ENCODE peak calls at places on chromosome 11, in six cellular contexts. One of them, this sample, is unnamed.
A peak's percentile ranks its signal among the peaks of the same experiment; 100 is the strongest.

GRCh38 chr11:69207165-69207889 is 51.6 kb downstream of the SMIM38 start:
- DNase-seq in A549: no peak
- DNase-seq in fibroblast of pulmonary artery: no peak
- DNase-seq in sigmoid colon: no peak
- DNase-seq in upper lobe of left lung: no peak
- DNase-seq in heart right ventricle: no peak
- DNase-seq in this sample: no peak

GRCh38 chr11:130037881-130038601 is 31.7 kb upstream of the APLP2 start:
- DNase-seq in A549: no peak
- DNase-seq in fibroblast of pulmonary artery: peak; percentile 59
- DNase-seq in sigmoid colon: no peak
- DNase-seq in upper lobe of left lung: no peak
- DNase-seq in heart right ventricle: no peak
- DNase-seq in this sample: peak; percentile 61

GRCh38 chr11:93059074-93059957 is 89.9 kb downstream of the MTNR1B start:
- DNase-seq in A549: no peak
- DNase-seq in fibroblast of pulmonary artery: peak; percentile 62
- DNase-seq in sigmoid colon: no peak
- DNase-seq in upper lobe of left lung: no peak
- DNase-seq in heart right ventricle: no peak
- DNase-seq in this sample: peak; percentile 25

GRCh38 chr11:93784935-93785360 is 866 bp downstream of the MED17 start:
- DNase-seq in A549: no peak
- DNase-seq in fibroblast of pulmonary artery: peak; percentile 4
- DNase-seq in sigmoid colon: no peak
- DNase-seq in upper lobe of left lung: no peak
- DNase-seq in heart right ventricle: no peak
- DNase-seq in this sample: no peak

GRCh38 chr11:101797335-101797734 is 117.5 kb upstream of the CEP126 start:
- DNase-seq in A549: peak; percentile 1
- DNase-seq in fibroblast of pulmonary artery: peak; percentile 22
- DNase-seq in sigmoid colon: no peak
- DNase-seq in upper lobe of left lung: no peak
- DNase-seq in heart right ventricle: no peak
- DNase-seq in this sample: no peak

GRCh38 chr11:75815345-75815983 is 454 bp downstream of the UVRAG start:
- DNase-seq in A549: peak; percentile 27
- DNase-seq in fibroblast of pulmonary artery: peak; percentile 42
- DNase-seq in sigmoid colon: peak; percentile 83
- DNase-seq in upper lobe of left lung: no peak
- DNase-seq in heart right ventricle: peak; percentile 37
- DNase-seq in this sample: no peak

GRCh38 chr11:78166832-78167469 is 21.5 kb downstream of the KCTD21 start:
- DNase-seq in A549: no peak
- DNase-seq in fibroblast of pulmonary artery: no peak
- DNase-seq in sigmoid colon: no peak
- DNase-seq in upper lobe of left lung: no peak
- DNase-seq in heart right ventricle: no peak
- DNase-seq in this sample: no peak

GRCh38 chr11:108672113-108672512 is 7.2 kb downstream of the DDX10 start:
- DNase-seq in A549: no peak
- DNase-seq in fibroblast of pulmonary artery: peak; percentile 71
- DNase-seq in sigmoid colon: no peak
- DNase-seq in upper lobe of left lung: no peak
- DNase-seq in heart right ventricle: no peak
- DNase-seq in this sample: no peak

GRCh38 chr11:111966678-111967077 is 29.5 kb downstream of the DIXDC1 start:
- DNase-seq in A549: no peak
- DNase-seq in fibroblast of pulmonary artery: no peak
- DNase-seq in sigmoid colon: no peak
- DNase-seq in upper lobe of left lung: no peak
- DNase-seq in heart right ventricle: no peak
- DNase-seq in this sample: no peak

DNA sequence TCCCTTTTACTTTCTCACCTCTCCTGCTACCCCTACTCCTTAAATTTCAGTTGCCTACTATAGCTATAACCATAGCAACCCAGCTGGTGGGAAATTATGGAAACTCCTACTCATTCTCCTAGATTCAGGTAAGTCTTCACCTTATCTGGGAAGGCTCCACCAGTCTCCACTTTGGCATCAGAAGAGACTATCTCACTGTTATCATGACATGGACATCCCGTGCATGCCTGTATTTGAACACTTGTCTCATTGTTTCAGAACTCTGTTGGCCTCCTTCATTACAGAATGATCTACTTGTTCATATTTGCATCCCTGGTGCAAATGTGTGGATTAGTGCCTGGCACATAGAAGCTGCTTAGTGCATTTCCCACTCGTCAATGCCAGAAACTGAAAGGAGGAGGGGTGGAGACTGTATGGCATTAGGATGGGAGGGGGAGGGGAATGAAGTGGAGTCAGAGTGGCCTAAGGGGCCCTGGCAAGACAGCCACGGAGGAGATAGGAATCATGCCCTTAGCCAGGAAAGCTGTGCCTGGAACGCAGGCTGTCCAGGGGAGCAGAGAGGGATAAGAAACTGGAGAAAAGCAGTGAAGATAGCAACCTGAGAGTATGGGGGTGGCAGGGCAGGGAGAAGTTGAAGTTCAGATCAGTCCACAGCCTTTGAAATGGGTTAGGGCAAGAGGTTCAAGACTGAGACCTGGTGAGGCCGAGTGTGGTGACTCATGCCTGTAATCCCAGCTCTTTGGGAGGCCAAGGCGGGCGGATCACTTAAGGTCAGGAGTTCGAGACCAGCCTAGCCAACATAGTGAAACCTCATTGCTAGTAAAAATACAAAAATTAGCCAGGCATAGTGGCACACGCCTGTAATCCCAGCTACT is 53.8 kb upstream of the CAPRIN1 start:
- DNase-seq in A549: no peak
- DNase-seq in fibroblast of pulmonary artery: no peak
- DNase-seq in sigmoid colon: no peak
- DNase-seq in upper lobe of left lung: no peak
- DNase-seq in heart right ventricle: no peak
- DNase-seq in this sample: peak; percentile 17
- H3K4me3 ChIP-seq in A549: peak overlapping the region; percentile 23
- H3K4me3 ChIP-seq in fibroblast of pulmonary artery: no peak overlapping the region
- H3K4me3 ChIP-seq in sigmoid colon: no peak overlapping the region
- H3K4me3 ChIP-seq in upper lobe of left lung: no peak overlapping the region
- H3K4me3 ChIP-seq in heart right ventricle: no peak overlapping the region
- H3K4me3 ChIP-seq in this sample: no peak overlapping the region

GRCh38 chr11:68022531-68022930 is 8.0 kb upstream of the NDUFS8 start:
- DNase-seq in A549: no peak
- DNase-seq in fibroblast of pulmonary artery: no peak
- DNase-seq in sigmoid colon: no peak
- DNase-seq in upper lobe of left lung: peak; percentile 67
- DNase-seq in heart right ventricle: no peak
- DNase-seq in this sample: no peak

GRCh38 chr11:68019486-68019885 is 9.4 kb downstream of the ALDH3B1 start:
- DNase-seq in A549: no peak
- DNase-seq in fibroblast of pulmonary artery: no peak
- DNase-seq in sigmoid colon: no peak
- DNase-seq in upper lobe of left lung: peak; percentile 72
- DNase-seq in heart right ventricle: no peak
- DNase-seq in this sample: no peak

GRCh38 chr11:68018730-68019190 is 8.6 kb downstream of the ALDH3B1 start:
- DNase-seq in A549: no peak
- DNase-seq in fibroblast of pulmonary artery: no peak
- DNase-seq in sigmoid colon: no peak
- DNase-seq in upper lobe of left lung: peak; percentile 73
- DNase-seq in heart right ventricle: no peak
- DNase-seq in this sample: no peak

GRCh38 chr11:68020575-68020974 is 9.9 kb upstream of the NDUFS8 start:
- DNase-seq in A549: peak; percentile 83
- DNase-seq in fibroblast of pulmonary artery: peak; percentile 41
- DNase-seq in sigmoid colon: no peak
- DNase-seq in upper lobe of left lung: peak; percentile 37
- DNase-seq in heart right ventricle: no peak
- DNase-seq in this sample: no peak

DNA sequence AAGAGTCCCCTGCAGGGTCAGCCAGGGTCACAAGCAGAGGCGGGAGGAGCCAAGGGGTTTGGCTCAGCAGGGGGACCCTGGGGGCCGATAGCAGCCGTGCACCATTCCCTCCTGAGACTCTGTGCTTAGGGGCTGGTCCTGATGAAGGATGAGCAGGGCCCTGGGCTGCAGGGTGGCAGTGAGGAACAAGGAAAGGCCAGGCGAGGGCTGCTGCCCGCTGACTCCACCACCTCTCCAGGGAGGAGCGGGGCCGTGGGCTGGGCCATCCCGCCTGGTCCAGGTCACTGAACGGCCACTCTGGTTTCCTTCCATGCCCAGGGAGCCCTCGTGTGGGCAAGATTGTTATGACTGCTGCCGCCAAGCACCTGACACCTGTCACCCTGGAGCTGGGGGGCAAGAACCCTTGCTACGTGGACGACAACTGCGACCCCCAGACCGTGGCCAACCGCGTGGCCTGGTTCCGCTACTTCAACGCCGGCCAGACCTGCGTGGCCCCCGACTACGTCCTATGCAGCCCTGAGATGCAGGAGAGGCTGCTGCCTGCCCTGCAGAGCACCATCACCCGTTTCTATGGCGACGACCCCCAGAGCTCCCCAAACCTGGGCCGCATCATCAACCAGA is 9.2 kb upstream of the NDUFS8 start:
- DNase-seq in A549: peak; percentile 81
- DNase-seq in fibroblast of pulmonary artery: no peak
- DNase-seq in sigmoid colon: no peak
- DNase-seq in upper lobe of left lung: peak; percentile 79
- DNase-seq in heart right ventricle: no peak
- DNase-seq in this sample: peak; percentile 42
- TF ChIP-seq CTCF in A549: peak; percentile 45
- TF ChIP-seq CTCF in fibroblast of pulmonary artery: peak; percentile 32
- TF ChIP-seq CTCF in sigmoid colon: no peak
- TF ChIP-seq CTCF in upper lobe of left lung: peak; percentile 6
- TF ChIP-seq CTCF in heart right ventricle: no peak
- TF ChIP-seq CTCF in this sample: peak; percentile 53

GRCh38 chr11:13090228-13090708 is 81.2 kb downstream of the RASSF10 start:
- DNase-seq in A549: no peak
- DNase-seq in fibroblast of pulmonary artery: no peak
- DNase-seq in sigmoid colon: no peak
- DNase-seq in upper lobe of left lung: no peak
- DNase-seq in heart right ventricle: no peak
- DNase-seq in this sample: no peak
- H3K4me3 ChIP-seq in A549: no peak overlapping the region
- H3K4me3 ChIP-seq in fibroblast of pulmonary artery: no peak overlapping the region
- H3K4me3 ChIP-seq in sigmoid colon: no peak overlapping the region
- H3K4me3 ChIP-seq in upper lobe of left lung: no peak overlapping the region
- H3K4me3 ChIP-seq in heart right ventricle: no peak overlapping the region
- H3K4me3 ChIP-seq in this sample: no peak overlapping the region

GRCh38 chr11:113159967-113160621 is 154.3 kb upstream of the TTC12 start:
- DNase-seq in A549: no peak
- DNase-seq in fibroblast of pulmonary artery: peak; percentile 77
- DNase-seq in sigmoid colon: no peak
- DNase-seq in upper lobe of left lung: no peak
- DNase-seq in heart right ventricle: no peak
- DNase-seq in this sample: no peak

GRCh38 chr11:113163291-113164030 is 150.9 kb upstream of the TTC12 start:
- DNase-seq in A549: no peak
- DNase-seq in fibroblast of pulmonary artery: peak; percentile 58
- DNase-seq in sigmoid colon: no peak
- DNase-seq in upper lobe of left lung: no peak
- DNase-seq in heart right ventricle: no peak
- DNase-seq in this sample: no peak

GRCh38 chr11:113160652-113161051 is 153.7 kb upstream of the TTC12 start:
- DNase-seq in A549: no peak
- DNase-seq in fibroblast of pulmonary artery: no peak
- DNase-seq in sigmoid colon: no peak
- DNase-seq in upper lobe of left lung: no peak
- DNase-seq in heart right ventricle: no peak
- DNase-seq in this sample: no peak

GRCh38 chr11:113161671-113162589 is 152.5 kb upstream of the TTC12 start:
- DNase-seq in A549: no peak
- DNase-seq in fibroblast of pulmonary artery: no peak
- DNase-seq in sigmoid colon: no peak
- DNase-seq in upper lobe of left lung: no peak
- DNase-seq in heart right ventricle: no peak
- DNase-seq in this sample: no peak

DNA sequence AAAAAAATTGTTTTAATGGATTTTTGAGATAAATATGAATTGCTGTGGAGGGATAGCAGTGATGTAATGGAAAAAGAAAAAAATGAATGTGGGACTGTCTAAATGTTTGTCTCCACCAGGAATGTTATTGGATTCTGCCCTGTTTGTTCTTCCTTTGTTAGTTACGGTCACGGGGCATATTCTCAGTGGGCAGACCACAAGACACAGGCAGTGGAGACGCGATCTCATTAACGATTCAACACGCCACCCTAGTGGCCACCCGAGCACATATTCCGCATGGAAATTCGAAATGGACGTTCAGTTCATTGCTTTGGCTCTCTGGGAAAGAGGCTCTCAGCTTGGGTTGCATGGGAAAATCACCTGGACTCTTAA is 151.8 kb upstream of the TTC12 start:
- DNase-seq in A549: no peak
- DNase-seq in fibroblast of pulmonary artery: peak; percentile 36
- DNase-seq in sigmoid colon: no peak
- DNase-seq in upper lobe of left lung: no peak
- DNase-seq in heart right ventricle: no peak
- DNase-seq in this sample: no peak
- TF ChIP-seq CTCF in A549: no peak
- TF ChIP-seq CTCF in fibroblast of pulmonary artery: peak; percentile 26
- TF ChIP-seq CTCF in sigmoid colon: no peak
- TF ChIP-seq CTCF in upper lobe of left lung: no peak
- TF ChIP-seq CTCF in heart right ventricle: no peak
- TF ChIP-seq CTCF in this sample: no peak

DNA sequence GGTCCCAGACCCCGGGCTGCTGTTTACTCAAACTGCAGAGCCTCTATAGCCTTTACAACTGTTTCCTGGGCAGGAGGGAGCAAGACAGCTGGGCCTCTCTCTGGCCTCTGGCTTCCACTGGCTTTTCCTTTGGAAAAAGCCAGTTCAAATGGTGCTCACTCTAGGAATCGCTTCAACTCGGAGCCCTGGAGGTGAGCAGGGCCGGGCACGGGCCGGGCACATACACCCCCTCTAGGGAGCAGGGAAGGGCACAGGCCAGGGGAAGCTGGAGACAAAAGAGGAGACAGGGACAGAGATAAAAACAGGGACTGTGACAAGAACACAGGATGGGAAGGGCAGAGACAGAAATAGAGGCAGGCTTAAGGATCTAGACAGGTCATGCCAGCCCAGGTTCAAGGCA is 839 bp downstream of the IRAG1 start:
- DNase-seq in A549: no peak
- DNase-seq in fibroblast of pulmonary artery: no peak
- DNase-seq in sigmoid colon: no peak
- DNase-seq in upper lobe of left lung: peak; percentile 71
- DNase-seq in heart right ventricle: no peak
- DNase-seq in this sample: no peak
- H3K4me3 ChIP-seq in A549: no peak overlapping the region
- H3K4me3 ChIP-seq in fibroblast of pulmonary artery: no peak overlapping the region
- H3K4me3 ChIP-seq in sigmoid colon: peak overlapping the region; percentile 62
- H3K4me3 ChIP-seq in upper lobe of left lung: peak overlapping the region; percentile 36
- H3K4me3 ChIP-seq in heart right ventricle: peak overlapping the region; percentile 54
- H3K4me3 ChIP-seq in this sample: no peak overlapping the region

This sample was measured in epithelial cell of esophagus.